ENCODE peak calls at places on chromosomes 13 and 19, in ten cellular contexts. O is mucosa of descending colon, Y is upper lobe of right lung, S is cardiac muscle cell, E is Peyer's patch, Q is stomach, N is ovary, R is esophagus muscularis mucosa, C is IMR-90, I is pancreas. P is an unnamed sample.
A peak's percentile ranks its signal among the peaks of the same experiment; 100 is the strongest.

GRCh38 chr13:50080158-50080855 is 65.1 kb downstream of the KCNRG start:
- DNase-seq in E (peak; percentile 59), C (peak; percentile 52), S (peak; percentile 36), N (peak; percentile 22), R (no peak), I (no peak), Q (no peak), Y (no peak), O (no peak), P (peak; percentile 65)

GRCh38 chr19:54190942-54191670 is at the start of gene TSEN34:
- DNase-seq in E (peak; percentile 95), O (no peak), Y (peak; percentile 95), I (peak; percentile 95), Q (peak; percentile 91), S (peak; percentile 93), R (no peak), N (peak; percentile 94), C (peak; percentile 75), P (peak; percentile 88)

GRCh38 chr13:63436288-63436687 is 2020.6 kb upstream of the PCDH20 start:
- DNase-seq in N (no peak), S (no peak), C (no peak), I (no peak), Q (no peak), O (no peak), E (no peak), R (no peak), Y (no peak), P (no peak)

GRCh38 chr19:2503521-2504109 is 27.7 kb downstream of the GADD45B start:
- DNase-seq in O (peak; percentile 67), E (no peak), R (no peak), Q (no peak), S (peak; percentile 45), C (peak; percentile 78), N (no peak), I (no peak), Y (no peak), P (peak; percentile 75)

GRCh38 chr19:34232566-34233481 is 21.5 kb upstream of the GARRE1 start:
- DNase-seq in E (no peak), C (peak; percentile 96), O (no peak), S (no peak), Q (no peak), I (peak; percentile 54), N (peak; percentile 61), Y (no peak), R (no peak), P (peak; percentile 95)

GRCh38 chr19:4877753-4878490 is 10.5 kb upstream of the PLIN3 start:
- DNase-seq in R (no peak), E (no peak), O (no peak), C (no peak), Y (no peak), Q (peak; percentile 31), S (no peak), I (peak; percentile 59), N (no peak), P (peak; percentile 13)

GRCh38 chr13:112911883-112912282 is 57.1 kb upstream of the MCF2L start:
- DNase-seq in S (no peak), Y (no peak), R (no peak), C (no peak), I (no peak), Q (no peak), N (no peak), E (no peak), O (no peak), P (no peak)

GRCh38 chr19:35901854-35902661 is at the start of gene HCST:
- DNase-seq in C (peak; percentile 22), N (no peak), O (peak; percentile 55), S (no peak), E (peak; percentile 76), R (no peak), Y (no peak), Q (no peak), I (no peak), P (no peak)

GRCh38 chr13:44273991-44274810 is 99.4 kb upstream of the SERP2 start:
- DNase-seq in Q (no peak), E (no peak), I (no peak), C (peak; percentile 77), S (no peak), O (no peak), N (no peak), R (no peak), Y (no peak), P (peak; percentile 94)

GRCh38 chr13:27621366-27622101 is at the start of gene POLR1D:
- DNase-seq in N (peak; percentile 84), S (peak; percentile 89), Y (peak; percentile 92), E (peak; percentile 95), C (peak; percentile 65), Q (peak; percentile 90), R (no peak), I (peak; percentile 95), O (peak; percentile 92), P (peak; percentile 71)

GRCh38 chr13:46962286-46962941 is 65.6 kb upstream of the HTR2A start:
- DNase-seq in E (no peak), S (peak; percentile 32), I (no peak), R (no peak), N (no peak), Y (no peak), C (peak; percentile 73), O (no peak), Q (no peak), P (no peak)

GRCh38 chr19:18975864-18976263 is 34.8 kb upstream of the HOMER3 start:
- DNase-seq in E (no peak), I (no peak), O (no peak), S (no peak), R (no peak), N (no peak), Y (no peak), C (no peak), Q (no peak), P (no peak)

GRCh38 chr13:111957913-111958450 is 109.0 kb upstream of the SOX1 start:
- DNase-seq in N (no peak), Y (no peak), R (no peak), O (no peak), S (no peak), C (no peak), E (no peak), I (no peak), Q (peak; percentile 20), P (no peak)

GRCh38 chr19:56142087-56142787 is 1.1 kb downstream of the ZNF444 start:
- DNase-seq in I (peak; percentile 81), E (peak; percentile 68), S (no peak), N (no peak), Y (peak; percentile 79), R (no peak), Q (peak; percentile 84), O (no peak), C (no peak), P (no peak)

GRCh38 chr19:14310055-14310454 is 71.2 kb upstream of the ADGRE5 start:
- DNase-seq in I (no peak), R (no peak), C (no peak), Y (no peak), S (no peak), O (no peak), N (no peak), Q (no peak), E (no peak), P (peak; percentile 64)

GRCh38 chr13:45393941-45394570 is 24.1 kb downstream of the SLC25A30 start:
- DNase-seq in C (peak; percentile 54), S (peak; percentile 67), I (no peak), Y (no peak), O (no peak), N (no peak), E (peak; percentile 77), Q (peak; percentile 48), R (no peak), P (peak; percentile 57)

GRCh38 chr19:13195678-13196077 is 45.5 kb downstream of the IER2 start:
- DNase-seq in Y (no peak), R (no peak), S (peak; percentile 61), I (peak; percentile 79), O (peak; percentile 79), N (no peak), Q (peak; percentile 83), C (no peak), E (peak; percentile 92), P (no peak)

GRCh38 chr13:79874396-79875360 is 393.7 kb downstream of the NDFIP2 start:
- DNase-seq in N (no peak), O (no peak), S (no peak), Q (no peak), I (no peak), E (no peak), Y (no peak), R (no peak), C (peak; percentile 48), P (no peak)
- TF ChIP-seq CTCF in N (no peak), O (no peak), S (no peak), Q (no peak), I (no peak), E (no peak), Y (no peak), R (no peak), C (no peak), P (no peak)

GRCh38 chr19:31347828-31348314 is 1.4 kb downstream of the TSHZ3 start:
- DNase-seq in O (no peak), Q (no peak), E (peak; percentile 45), C (peak; percentile 87), N (peak; percentile 68), I (no peak), R (no peak), Y (no peak), S (no peak), P (peak; percentile 71)
- H3K4me3 ChIP-seq in O (no peak overlapping the region), Q (peak overlapping the region; percentile 75), E (no peak overlapping the region), C (peak overlapping the region; percentile 93), N (peak overlapping the region; percentile 61), I (no peak overlapping the region), R (peak overlapping the region; percentile 76), Y (peak overlapping the region; percentile 81), S (peak overlapping the region; percentile 93), P (peak overlapping the region; percentile 85)

GRCh38 chr19:53177986-53178385 is 15.2 kb downstream of the ZNF665 start:
- DNase-seq in R (no peak), Y (no peak), N (no peak), S (no peak), C (no peak), I (no peak), Q (no peak), O (no peak), E (no peak), P (no peak)

GRCh38 chr19:53183146-53183545 is 10.0 kb downstream of the ZNF665 start:
- DNase-seq in S (no peak), N (no peak), O (no peak), Y (no peak), C (peak; percentile 66), E (no peak), I (no peak), R (no peak), Q (no peak), P (peak; percentile 30)

DNA sequence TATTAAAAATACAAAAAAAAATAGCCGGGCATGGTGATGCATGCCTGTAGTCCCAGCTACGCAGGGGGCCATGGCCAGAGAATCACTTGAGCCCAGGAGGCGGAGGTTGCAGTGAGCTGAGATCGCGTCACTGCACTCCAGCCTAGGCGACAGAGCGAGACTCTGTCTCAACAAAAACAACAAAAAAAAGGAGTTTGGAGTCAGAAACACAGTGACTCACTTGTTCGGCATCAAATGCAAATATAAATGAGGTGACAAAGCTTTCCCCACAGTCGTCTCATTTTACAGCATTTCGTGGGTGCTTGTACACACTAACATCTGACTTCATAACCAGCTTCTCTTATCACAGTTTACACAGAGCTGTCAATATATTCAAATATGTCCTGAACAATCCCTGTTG is 11.0 kb downstream of the ZNF665 start:
- DNase-seq in O (no peak), C (peak; percentile 66), S (no peak), N (no peak), I (no peak), R (no peak), Q (no peak), Y (no peak), E (no peak), P (peak; percentile 28)
- TF ChIP-seq CTCF in O (no peak), C (no peak), S (no peak), N (no peak), I (no peak), R (no peak), Q (no peak), Y (no peak), E (no peak), P (no peak)

GRCh38 chr19:15450528-15450890 is 753 bp upstream of the WIZ start:
- DNase-seq in R (no peak), C (no peak), Y (no peak), Q (no peak), I (no peak), O (no peak), N (peak; percentile 30), E (no peak), S (no peak), P (no peak)
- H3K4me3 ChIP-seq in R (no peak overlapping the region), C (no peak overlapping the region), Y (no peak overlapping the region), Q (no peak overlapping the region), I (no peak overlapping the region), O (no peak overlapping the region), N (no peak overlapping the region), E (no peak overlapping the region), S (no peak overlapping the region), P (no peak overlapping the region)

P was measured in fibroblast of villous mesenchyme.